ENCODE peak calls at places on chromosomes 1 and 21, in ten cellular contexts. L is A549; A is left lung; E is spleen; Q is body of pancreas; N is GM23338; R is MM.1S; Z is cardiac muscle cell; G is CD8-positive, alpha-beta T cell; O is PC-3. K is an unnamed sample. For H3K4me1, the result is how much of the 10 kb centered on the place peaks cover.

GRCh38 chr1:16628361-16629111 is 15.2 kb upstream of the NBPF1 start:
- DNase-seq in R (no peak), L (no peak), O (no peak), G (peak), A (peak), Z (no peak), N (peak), Q (peak), E (peak), K (no peak)

GRCh38 chr1:226737819-226738420 is 1.2 kb downstream of the ITPKB start:
- DNase-seq in G (peak), N (peak), R (peak), L (peak), Q (peak), E (peak), Z (peak), O (peak), A (peak), K (peak)

GRCh38 chr21:45384656-45385548 is 20.1 kb upstream of the COL18A1 start:
- DNase-seq in O (no peak), G (no peak), N (no peak), A (peak), E (peak), Q (no peak), R (no peak), Z (no peak), L (no peak), K (no peak)

GRCh38 chr1:179121159-179121938 is 39.5 kb downstream of the TOR3A start:
- DNase-seq in G (peak), O (peak), L (peak), Z (peak), N (peak), E (no peak), R (peak), Q (peak), A (no peak), K (no peak)

GRCh38 chr1:167171286-167171929 is 49.3 kb upstream of the POU2F1 start:
- DNase-seq in O (peak), R (no peak), G (no peak), Z (peak), A (no peak), E (no peak), L (no peak), Q (no peak), N (peak), K (no peak)

GRCh38 chr1:59434336-59434735 is 137.4 kb downstream of the FGGY start:
- DNase-seq in N (no peak), A (no peak), Z (no peak), E (no peak), R (no peak), O (peak), L (no peak), G (no peak), Q (no peak), K (no peak)

GRCh38 chr1:229365574-229365973 is 22.7 kb upstream of the CCSAP start:
- DNase-seq in A (no peak), N (no peak), G (no peak), R (no peak), O (no peak), Q (no peak), Z (no peak), E (no peak), L (no peak), K (no peak)

GRCh38 chr1:20785907-20786309 is 1.2 kb downstream of the HP1BP3 start:
- DNase-seq in R (no peak), L (no peak), N (no peak), Z (no peak), O (peak), Q (no peak), G (no peak), E (no peak), A (no peak), K (no peak)

GRCh38 chr1:65398083-65398482 is 22.4 kb upstream of the LEPR start:
- DNase-seq in O (no peak), N (no peak), E (no peak), A (no peak), Q (no peak), Z (no peak), G (no peak), L (no peak), R (no peak), K (no peak)

GRCh38 chr1:200226268-200226968 is 183.4 kb downstream of the ZNF281 start:
- DNase-seq in N (peak), G (no peak), R (peak), Z (peak), L (no peak), A (no peak), O (no peak), Q (no peak), E (no peak), K (no peak)

GRCh38 chr1:32801096-32801713 is 16.0 kb downstream of the YARS1 start:
- DNase-seq in R (no peak), G (peak), A (no peak), O (peak), L (no peak), Z (no peak), E (no peak), Q (no peak), N (no peak), K (no peak)

GRCh38 chr1:110094931-110095654 is 17.1 kb upstream of the UBL4B start:
- DNase-seq in G (no peak), Z (no peak), O (no peak), L (no peak), R (no peak), E (no peak), A (no peak), N (no peak), Q (no peak), K (no peak)

GRCh38 chr1:202952818-202953217 is 5.3 kb downstream of the ADIPOR1 start:
- DNase-seq in E (no peak), L (no peak), O (peak), G (no peak), Z (peak), Q (peak), N (no peak), R (no peak), A (no peak), K (no peak)

GRCh38 chr1:18160290-18160942 is 52.8 kb downstream of the IGSF21 start:
- DNase-seq in L (no peak), G (no peak), Q (peak), Z (no peak), R (no peak), E (no peak), O (no peak), A (no peak), N (no peak), K (peak)

GRCh38 chr1:94183197-94183815 is 54.1 kb downstream of the ARHGAP29 start:
- DNase-seq in N (no peak), L (no peak), G (no peak), O (no peak), E (no peak), Q (no peak), A (no peak), Z (no peak), R (no peak), K (no peak)

GRCh38 chr1:162135271-162135775 is 65.8 kb downstream of the NOS1AP start:
- DNase-seq in O (no peak), G (no peak), Q (no peak), R (no peak), N (no peak), A (no peak), L (no peak), Z (no peak), E (no peak), K (no peak)

GRCh38 chr1:70893381-70893780 is 154.2 kb downstream of the PTGER3 start:
- DNase-seq in Q (no peak), O (no peak), R (no peak), G (no peak), Z (no peak), A (no peak), L (no peak), N (no peak), E (no peak), K (no peak)

GRCh38 chr1:162619076-162619475 is 13.2 kb upstream of the DDR2 start:
- DNase-seq in L (no peak), R (no peak), G (no peak), O (no peak), E (no peak), N (no peak), Q (no peak), A (no peak), Z (no peak), K (no peak)

GRCh38 chr1:201775380-201775779 is 53.6 kb upstream of the IPO9 start:
- DNase-seq in Z (no peak), G (no peak), A (no peak), Q (no peak), O (no peak), E (no peak), R (no peak), L (no peak), N (no peak), K (no peak)

GRCh38 chr21:44293551-44294231 is 6.2 kb upstream of the PFKL start:
- DNase-seq in R (no peak), Q (no peak), Z (no peak), O (no peak), A (peak), N (no peak), L (no peak), E (no peak), G (peak), K (no peak)

GRCh38 chr1:9361630-9362256 is 69.0 kb downstream of the SPSB1 start:
- DNase-seq in A (no peak), Z (no peak), E (no peak), L (no peak), G (no peak), Q (no peak), O (no peak), N (no peak), R (no peak), K (no peak)

GRCh38 chr1:37722181-37723071 is 30.1 kb downstream of the CDCA8 start:
- DNase-seq in L (no peak), O (no peak), E (no peak), G (no peak), N (no peak), R (no peak), Q (no peak), Z (no peak), A (no peak), K (no peak)

DNA sequence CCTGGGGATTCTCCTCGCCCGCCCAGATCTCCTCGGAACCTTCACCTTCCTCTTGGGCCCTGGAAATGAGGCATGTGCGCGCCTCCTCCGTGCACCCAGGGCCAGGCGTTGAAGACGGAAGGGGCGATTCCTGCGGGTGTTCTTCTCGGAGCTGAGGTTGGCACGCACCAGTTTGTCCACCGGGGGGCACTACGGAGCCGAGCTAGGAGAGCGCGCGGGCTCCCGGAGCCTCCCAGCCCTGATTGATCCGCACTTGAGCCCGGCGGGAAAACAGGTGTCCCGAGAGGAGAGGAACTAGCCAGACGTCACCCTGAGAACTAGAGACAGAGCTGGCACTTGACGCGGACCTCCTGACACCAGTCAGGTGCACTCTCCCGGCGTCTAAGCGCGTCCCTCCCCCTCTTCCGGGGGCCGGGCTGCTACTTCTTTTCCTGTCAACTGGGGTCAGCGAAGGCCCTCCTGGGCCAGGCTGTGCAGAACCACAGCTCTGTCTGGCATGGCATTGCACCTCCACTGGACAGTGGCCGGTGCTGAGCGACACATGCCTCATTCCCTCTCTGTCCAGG is 18.3 kb upstream of the SERINC2 start:
- DNase-seq in Q (peak), A (peak), Z (peak), O (peak), R (peak), G (peak), E (peak), N (peak), L (peak), K (peak)
- H3K4me3 ChIP-seq in Q (no peak), A (peak), Z (peak), O (peak), R (peak), G (peak), E (peak), N (peak), L (peak), K (peak)

DNA sequence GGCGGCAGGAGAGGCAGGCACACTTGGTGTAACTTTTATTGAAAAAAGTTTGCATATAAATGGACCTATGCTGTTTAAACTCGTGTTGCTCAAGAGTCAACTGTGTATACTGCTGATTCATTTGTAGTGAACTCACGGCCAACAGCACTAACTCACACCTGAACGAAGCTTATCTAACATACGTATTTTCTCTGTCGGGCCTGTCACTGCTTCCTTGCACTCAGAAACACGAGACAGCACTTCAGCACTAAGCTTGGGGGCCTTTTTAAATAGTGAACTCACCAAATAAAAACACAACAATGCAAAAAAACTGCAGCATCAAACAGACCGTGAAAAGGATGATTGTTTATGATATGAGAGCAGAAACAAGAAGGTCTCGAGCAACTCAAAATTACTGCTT is 58.9 kb upstream of the NEK2 start:
- DNase-seq in Q (peak), O (peak), R (no peak), Z (no peak), G (no peak), N (no peak), A (no peak), E (no peak), L (no peak), K (no peak)
- H3K4me1 ChIP-seq in Q (under half), O (under half), R (under half), Z (under half), G (under half), N (under half), A (under half), E (under half), L (half or more), K (under half)

GRCh38 chr1:79044974-79045650 is 38.6 kb upstream of the ADGRL4 start:
- DNase-seq in L (no peak), E (no peak), G (no peak), A (peak), O (no peak), R (no peak), N (peak), Z (peak), Q (no peak), K (no peak)
- TF ChIP-seq CTCF in L (no peak), E (no peak), G (no peak), A (no peak), O (peak), R (no peak), N (peak), Z (no peak), Q (no peak), K (peak)

GRCh38 chr1:151472852-151473731 is 13.8 kb upstream of the POGZ start:
- DNase-seq in R (no peak), O (peak), A (peak), E (peak), Q (peak), L (peak), Z (peak), G (no peak), N (peak), K (peak)
- H3K4me3 ChIP-seq in R (peak), O (peak), A (peak), E (peak), Q (peak), L (peak), Z (peak), G (peak), N (peak), K (peak)

GRCh38 chr1:165444897-165445370 is at the start of gene RXRG:
- DNase-seq in L (no peak), A (peak), Q (peak), N (peak), O (no peak), E (no peak), R (no peak), G (peak), Z (peak), K (peak)
- H3K4me1 ChIP-seq in L (under half), A (under half), Q (under half), N (under half), O (under half), E (under half), R (under half), G (under half), Z (under half), K (under half)

GRCh38 chr1:185426761-185427698 is 110.0 kb upstream of the IVNS1ABP start:
- DNase-seq in Z (peak), Q (no peak), R (no peak), L (no peak), G (no peak), A (no peak), O (no peak), N (peak), E (no peak), K (peak)
- TF ChIP-seq CTCF in Z (no peak), Q (no peak), R (no peak), L (no peak), G (no peak), A (no peak), O (no peak), N (no peak), E (no peak), K (peak)

GRCh38 chr1:2290595-2291510 is 62.7 kb downstream of the SKI start:
- DNase-seq in G (peak), Z (peak), A (peak), Q (peak), N (no peak), E (peak), L (no peak), R (peak), O (no peak), K (peak)
- H3K4me3 ChIP-seq in G (peak), Z (no peak), A (no peak), Q (no peak), N (no peak), E (peak), L (no peak), R (peak), O (no peak), K (peak)

GRCh38 chr1:68221001-68221970 is 11.0 kb downstream of the WLS start:
- DNase-seq in Q (no peak), Z (no peak), A (no peak), L (no peak), O (no peak), E (no peak), G (no peak), R (no peak), N (no peak), K (no peak)
- H3K4me1 ChIP-seq in Q (half or more), Z (under half), A (under half), L (under half), O (under half), E (under half), G (under half), R (under half), N (under half), K (half or more)

K was measured in left ventricle myocardium inferior.